ENCODE peak calls at places on chromosomes 13 and 19, in nine cellular contexts. D, F, I, G, L, R, K, Y and M are unnamed samples.

GRCh38 chr13:110711778-110712070 is 1.8 kb upstream of the ING1 start:
- DNase-seq in D (no peak), F (no peak), I (no peak), G (no peak), L (no peak), R (peak), K (no peak), Y (no peak), M (no peak)

GRCh38 chr13:114142640-114143490 is 10.4 kb upstream of the RASA3 start:
- DNase-seq in D (peak), F (peak), I (no peak), G (peak), L (no peak), R (peak), K (no peak), Y (no peak), M (no peak)

GRCh38 chr13:26515721-26516120 is 41.8 kb upstream of the WASF3 start:
- DNase-seq in D (no peak), F (no peak), I (no peak), G (no peak), L (no peak), R (no peak), K (no peak), Y (no peak), M (no peak)

GRCh38 chr13:92390217-92390616 is 836.4 kb upstream of the GPC6 start:
- DNase-seq in D (no peak), F (peak), I (no peak), G (no peak), L (no peak), R (no peak), K (no peak), Y (no peak), M (peak)

GRCh38 chr19:52148256-52148655 is 8.5 kb upstream of the ZNF616 start:
- DNase-seq in D (no peak), F (no peak), I (no peak), G (no peak), L (no peak), R (no peak), K (no peak), Y (no peak), M (no peak)

GRCh38 chr13:79398915-79399314 is 7.1 kb downstream of the RBM26 start:
- DNase-seq in D (no peak), F (no peak), I (no peak), G (no peak), L (no peak), R (no peak), K (no peak), Y (no peak), M (no peak)

GRCh38 chr19:12222980-12223630 is 60.2 kb downstream of the ZNF136 start:
- DNase-seq in D (no peak), F (no peak), I (no peak), G (no peak), L (no peak), R (no peak), K (no peak), Y (no peak), M (no peak)

GRCh38 chr13:67133476-67133875 is 96.7 kb downstream of the PCDH9 start:
- DNase-seq in D (no peak), F (no peak), I (no peak), G (no peak), L (no peak), R (no peak), K (no peak), Y (no peak), M (no peak)

GRCh38 chr19:45782820-45783785 is 813 bp upstream of the DMPK start:
- DNase-seq in D (no peak), F (no peak), I (no peak), G (no peak), L (no peak), R (no peak), K (peak), Y (no peak), M (no peak)

GRCh38 chr19:2797280-2797679 is 12.0 kb downstream of the THOP1 start:
- DNase-seq in D (no peak), F (no peak), I (no peak), G (no peak), L (no peak), R (no peak), K (no peak), Y (no peak), M (no peak)

GRCh38 chr13:36332986-36333385 is 13.2 kb downstream of the SPART start:
- DNase-seq in D (no peak), F (no peak), I (no peak), G (no peak), L (no peak), R (no peak), K (no peak), Y (no peak), M (no peak)

GRCh38 chr19:1648926-1649541 is 3.4 kb downstream of the TCF3 start:
- DNase-seq in D (no peak), F (no peak), I (no peak), G (no peak), L (no peak), R (no peak), K (no peak), Y (no peak), M (no peak)

GRCh38 chr13:52804202-52804641 is 44.2 kb downstream of the PCDH8 start:
- DNase-seq in D (no peak), F (no peak), I (no peak), G (no peak), L (no peak), R (no peak), K (no peak), Y (no peak), M (no peak)

GRCh38 chr19:4575267-4575793 is 15.8 kb upstream of the SEMA6B start:
- DNase-seq in D (no peak), F (no peak), I (no peak), G (peak), L (peak), R (no peak), K (peak), Y (no peak), M (no peak)

GRCh38 chr13:106496072-106496997 is 39.1 kb downstream of the EFNB2 start:
- DNase-seq in D (no peak), F (peak), I (no peak), G (no peak), L (no peak), R (no peak), K (no peak), Y (no peak), M (no peak)

GRCh38 chr19:7507884-7508283 is 8.0 kb upstream of the ZNF358 start:
- DNase-seq in D (no peak), F (no peak), I (no peak), G (peak), L (peak), R (peak), K (peak), Y (no peak), M (no peak)

GRCh38 chr13:30224732-30225131 is 82.6 kb downstream of the KATNAL1 start:
- DNase-seq in D (no peak), F (no peak), I (no peak), G (no peak), L (no peak), R (no peak), K (no peak), Y (no peak), M (no peak)

GRCh38 chr13:44474122-44474910 is 100.7 kb downstream of the SERP2 start:
- DNase-seq in D (no peak), F (no peak), I (no peak), G (no peak), L (no peak), R (no peak), K (no peak), Y (no peak), M (no peak)

GRCh38 chr13:90968510-90968909 is 379.0 kb upstream of the MIR17HG start:
- DNase-seq in D (no peak), F (peak), I (peak), G (peak), L (no peak), R (no peak), K (no peak), Y (no peak), M (peak)

GRCh38 chr19:49954092-49954825 is 6.7 kb downstream of the SIGLEC11 start:
- DNase-seq in D (no peak), F (no peak), I (no peak), G (no peak), L (peak), R (no peak), K (no peak), Y (no peak), M (no peak)

GRCh38 chr19:40091205-40092129 is 724 bp upstream of the ZNF780A start:
- DNase-seq in D (no peak), F (no peak), I (no peak), G (no peak), L (no peak), R (no peak), K (no peak), Y (no peak), M (no peak)

GRCh38 chr19:15862444-15862843 is 35.4 kb downstream of the CYP4F2 start:
- DNase-seq in D (no peak), F (no peak), I (no peak), G (no peak), L (no peak), R (no peak), K (no peak), Y (no peak), M (no peak)

GRCh38 chr13:99617474-99618255 is 116.4 kb downstream of the TM9SF2 start:
- DNase-seq in D (no peak), F (peak), I (peak), G (peak), L (peak), R (peak), K (no peak), Y (no peak), M (no peak)

GRCh38 chr19:50721441-50722137 is 1.6 kb upstream of the CLEC11A start:
- DNase-seq in D (no peak), F (no peak), I (no peak), G (no peak), L (no peak), R (no peak), K (no peak), Y (no peak), M (no peak)

GRCh38 chr19:50896591-50897190 is 14.5 kb downstream of the KLK4 start:
- DNase-seq in D (no peak), F (no peak), I (no peak), G (no peak), L (no peak), R (no peak), K (no peak), Y (peak), M (peak)

GRCh38 chr13:50410921-50411712 is 395.9 kb downstream of the KCNRG start:
- DNase-seq in D (no peak), F (no peak), I (no peak), G (no peak), L (no peak), R (no peak), K (no peak), Y (no peak), M (no peak)

GRCh38 chr13:30129411-30129810 is 177.9 kb downstream of the KATNAL1 start:
- DNase-seq in D (no peak), F (no peak), I (no peak), G (no peak), L (no peak), R (no peak), K (no peak), Y (no peak), M (no peak)

GRCh38 chr13:30404207-30404606 is 18.1 kb upstream of the UBE2L5 start:
- DNase-seq in D (no peak), F (no peak), I (no peak), G (no peak), L (no peak), R (no peak), K (no peak), Y (no peak), M (no peak)

GRCh38 chr19:50649433-50650391 is at the start of gene C19orf81:
- DNase-seq in D (no peak), F (no peak), I (peak), G (peak), L (no peak), R (no peak), K (no peak), Y (no peak), M (no peak)

GRCh38 chr19:1851581-1852293 is 3.5 kb upstream of the REXO1 start:
- DNase-seq in D (no peak), F (no peak), I (peak), G (no peak), L (no peak), R (no peak), K (no peak), Y (no peak), M (no peak)

GRCh38 chr19:18776288-18776594 is 14.9 kb downstream of the COMP start:
- DNase-seq in D (no peak), F (no peak), I (no peak), G (no peak), L (no peak), R (no peak), K (no peak), Y (no peak), M (no peak)